ENCODE peak calls at places on chromosome 22, in seven cellular contexts. T is heart left ventricle, N is A549, L is psoas muscle, A is keratinocyte, U is breast epithelium, F is cardiac muscle cell. S is an unnamed sample.

GRCh38 chr22:23862103-23862502 is 4.4 kb downstream of the SLC2A11 start:
- DNase-seq in T (no peak), N (peak; percentile 59), L (no peak), A (no peak), U (no peak), F (peak; percentile 70), S (no peak)

GRCh38 chr22:40153186-40153585 is 24.5 kb upstream of the TNRC6B start:
- DNase-seq in T (no peak), N (no peak), L (no peak), A (no peak), U (no peak), F (no peak), S (no peak)

GRCh38 chr22:38205261-38206128 is 3.7 kb downstream of the MAFF start:
- DNase-seq in T (peak; percentile 75), N (no peak), L (peak; percentile 92), A (no peak), U (peak; percentile 87), F (peak; percentile 88), S (peak; percentile 91)

GRCh38 chr22:37186997-37187522 is 987 bp downstream of the C1QTNF6 start:
- DNase-seq in T (peak; percentile 39), N (peak; percentile 36), L (peak; percentile 34), A (no peak), U (no peak), F (no peak), S (no peak)

GRCh38 chr22:39215430-39216142 is 29.2 kb downstream of the PDGFB start:
- DNase-seq in T (no peak), N (peak; percentile 27), L (no peak), A (no peak), U (no peak), F (no peak), S (no peak)

GRCh38 chr22:19271856-19272535 is 19.5 kb downstream of the CLTCL1 start:
- DNase-seq in T (no peak), N (peak; percentile 90), L (no peak), A (no peak), U (no peak), F (no peak), S (no peak)

GRCh38 chr22:29071261-29072045 is 1.4 kb upstream of the KREMEN1 start:
- DNase-seq in T (no peak), N (peak; percentile 31), L (no peak), A (peak; percentile 48), U (peak; percentile 48), F (peak; percentile 36), S (no peak)

GRCh38 chr22:23274146-23274526 is 93.8 kb downstream of the BCR start:
- DNase-seq in T (no peak), N (no peak), L (no peak), A (no peak), U (no peak), F (no peak), S (no peak)

GRCh38 chr22:29541845-29542244 is 11.7 kb downstream of the THOC5 start:
- DNase-seq in T (no peak), N (no peak), L (no peak), A (no peak), U (no peak), F (no peak), S (no peak)

GRCh38 chr22:35552186-35552842 is 11.7 kb downstream of the RASD2 start:
- DNase-seq in T (no peak), N (peak; percentile 30), L (no peak), A (no peak), U (no peak), F (peak; percentile 43), S (no peak)

GRCh38 chr22:24525416-24526037 is 29.4 kb downstream of the GUCD1 start:
- DNase-seq in T (peak; percentile 76), N (peak; percentile 73), L (peak; percentile 86), A (peak; percentile 46), U (peak; percentile 64), F (peak; percentile 77), S (peak; percentile 88)

GRCh38 chr22:27212617-27213177 is 555.3 kb downstream of the MIAT start:
- DNase-seq in T (peak; percentile 70), N (peak; percentile 88), L (peak; percentile 62), A (no peak), U (peak; percentile 55), F (peak; percentile 100), S (peak; percentile 92)

GRCh38 chr22:28883917-28884753 is 763 bp downstream of the ZNRF3 start:
- DNase-seq in T (peak; percentile 33), N (peak; percentile 20), L (peak; percentile 74), A (no peak), U (peak; percentile 44), F (peak; percentile 55), S (no peak)

GRCh38 chr22:38286915-38287669 is 14.3 kb upstream of the TMEM184B start:
- DNase-seq in T (no peak), N (no peak), L (no peak), A (no peak), U (no peak), F (peak; percentile 24), S (no peak)

GRCh38 chr22:20184501-20185145 is 33.8 kb upstream of the CCDC188 start:
- DNase-seq in T (no peak), N (no peak), L (no peak), A (no peak), U (no peak), F (no peak), S (no peak)

GRCh38 chr22:22465782-22466181 is 42.8 kb downstream of the ZNF280B start:
- DNase-seq in T (no peak), N (no peak), L (no peak), A (no peak), U (no peak), F (peak; percentile 6), S (no peak)

DNA sequence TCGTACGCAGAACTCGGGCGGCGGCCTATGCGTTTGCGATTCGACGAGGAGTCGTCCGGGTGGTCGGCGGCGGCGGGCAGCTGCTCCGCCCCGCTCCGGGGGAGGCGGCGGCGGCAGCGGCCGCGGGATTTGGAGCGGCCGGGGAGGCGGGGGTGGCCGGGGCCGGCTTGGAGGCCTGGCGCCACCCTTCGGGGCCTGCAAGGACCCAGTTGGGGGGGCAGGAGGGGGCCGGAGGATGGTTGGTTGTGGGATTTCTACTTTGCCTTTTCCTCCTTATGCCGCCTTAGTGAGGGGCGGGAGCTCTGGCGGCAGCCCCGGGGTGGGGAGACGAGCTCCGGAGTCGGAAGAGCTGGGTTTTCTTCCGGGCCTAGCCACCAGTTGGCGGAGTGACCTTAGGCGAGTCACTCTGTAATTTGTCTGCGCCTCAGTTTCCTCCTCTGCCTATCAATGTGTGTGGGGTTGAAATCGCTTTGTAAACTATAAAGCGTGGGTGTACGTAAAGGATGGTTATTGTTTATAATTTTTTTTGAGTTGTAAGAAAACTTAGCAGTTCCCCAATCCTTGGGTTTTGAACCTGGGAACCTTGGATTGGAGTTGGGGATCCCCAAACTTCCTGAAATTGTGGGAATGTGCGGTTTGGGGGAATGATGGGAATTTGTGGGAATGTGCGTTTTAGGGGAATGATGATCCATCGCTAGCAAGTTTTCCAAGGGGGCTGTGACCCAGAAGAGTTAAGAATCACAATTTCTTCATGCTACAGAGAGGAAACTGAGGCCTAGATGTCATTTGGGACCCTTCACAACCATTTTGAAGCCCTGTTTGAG is 679 bp downstream of the TUG1 start:
- DNase-seq in T (peak; percentile 56), N (peak; percentile 44), L (no peak), A (no peak), U (peak; percentile 30), F (peak; percentile 64), S (no peak)
- TF ChIP-seq CTCF in T (no peak), N (peak; percentile 5), L (no peak), A (no peak), U (no peak), F (peak; percentile 6), S (no peak)

GRCh38 chr22:43442386-43443060 is 30.7 kb downstream of the MPPED1 start:
- DNase-seq in T (no peak), N (no peak), L (peak; percentile 27), A (no peak), U (no peak), F (no peak), S (no peak)
- H3K4me3 ChIP-seq in T (no peak overlapping the region), N (no peak overlapping the region), L (no peak overlapping the region), A (no peak overlapping the region), U (no peak overlapping the region), F (no peak overlapping the region), S (no peak overlapping the region)

DNA sequence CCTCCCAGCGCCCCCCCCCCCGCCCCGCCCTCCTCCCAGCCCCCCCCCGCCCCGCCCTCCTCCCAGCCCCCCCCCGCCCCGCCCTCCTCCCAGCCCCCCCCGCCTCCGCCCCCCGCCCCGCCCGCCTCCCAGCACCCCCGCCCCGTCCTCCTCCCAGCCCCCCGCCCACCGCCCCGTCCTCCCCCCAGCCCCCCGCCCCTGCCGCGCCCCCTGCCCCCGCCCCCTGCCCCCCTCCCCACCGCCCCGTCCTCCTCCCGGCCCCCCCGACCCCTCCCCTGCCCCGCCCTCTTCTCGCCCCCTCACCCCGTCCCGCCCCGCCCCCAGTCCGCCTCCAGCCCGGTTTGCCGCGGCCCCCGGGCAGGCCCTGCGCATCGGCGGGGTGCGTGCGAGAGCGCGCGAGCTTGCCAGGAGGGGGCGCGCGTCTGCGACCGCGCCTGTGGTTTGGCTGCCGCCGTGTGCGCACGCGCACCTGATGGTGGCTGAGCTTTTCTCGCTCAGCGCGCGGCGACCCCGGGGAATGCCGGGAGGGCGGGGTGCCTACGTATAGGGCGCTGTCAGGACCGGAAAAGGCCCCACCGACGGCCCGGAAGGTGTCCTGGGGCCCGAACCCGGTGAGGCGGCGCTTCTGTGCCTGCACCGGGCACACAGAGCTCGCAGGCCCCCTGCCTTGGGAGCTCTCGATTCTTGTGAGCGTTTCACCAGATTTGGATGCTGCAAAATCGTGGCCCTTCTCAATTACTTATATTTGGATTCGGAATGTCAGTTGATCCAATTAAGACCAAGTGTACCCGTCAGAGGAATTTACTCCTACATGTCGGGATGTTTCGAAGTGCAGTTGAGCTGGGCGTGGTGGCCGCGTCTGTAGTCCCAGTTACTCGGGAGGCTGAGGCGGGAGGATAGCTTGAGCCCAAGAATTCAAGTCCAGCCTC is 501 bp upstream of the TTLL12 start:
- DNase-seq in T (peak; percentile 97), N (peak; percentile 94), L (peak; percentile 99), A (peak; percentile 48), U (peak; percentile 94), F (peak; percentile 97), S (peak; percentile 95)
- H3K4me1 ChIP-seq in T (peaks cover 13% of the 10 kb centered on the region), N (peaks cover 16% of the 10 kb centered on the region), L (peaks cover 5% of the 10 kb centered on the region), A (peaks cover 33% of the 10 kb centered on the region), U (no peaks in the 10 kb centered on the region), F (peaks cover 12% of the 10 kb centered on the region), S (peaks cover 19% of the 10 kb centered on the region)

GRCh38 chr22:25658641-25659040 is 83.3 kb upstream of the MYO18B start:
- DNase-seq in T (no peak), N (no peak), L (no peak), A (no peak), U (no peak), F (peak; percentile 52), S (no peak)
- TF ChIP-seq CTCF in T (no peak), N (no peak), L (no peak), A (no peak), U (no peak), F (no peak), S (no peak)

GRCh38 chr22:46064236-46064965 is 85.9 kb upstream of the PPARA start:
- DNase-seq in T (peak; percentile 28), N (no peak), L (peak; percentile 57), A (no peak), U (peak; percentile 30), F (no peak), S (no peak)
- H3K4me3 ChIP-seq in T (peak overlapping the region; percentile 81), N (peak overlapping the region; percentile 32), L (peak overlapping the region; percentile 88), A (peak overlapping the region; percentile 54), U (peak overlapping the region; percentile 62), F (no peak overlapping the region), S (peak overlapping the region; percentile 29)

S was measured in right atrium auricular region.